ENCODE peak calls at places on chromosomes 7 and 10, in four cellular contexts. P is psoas muscle, B is heart right ventricle, U is Panc1. J is an unnamed sample.

GRCh38 chr7:142066536-142066935 is 45.0 kb upstream of the MGAM2 start:
- DNase-seq in P (no peak), B (no peak), U (no peak), J (no peak)

GRCh38 chr10:128087884-128088695 is 38.1 kb downstream of the MKI67 start:
- DNase-seq in P (no peak), B (no peak), U (no peak), J (no peak)

GRCh38 chr10:36172054-36172531 is 530.0 kb upstream of the FZD8 start:
- DNase-seq in P (no peak), B (no peak), U (no peak), J (no peak)

GRCh38 chr7:15555385-15555859 is 6.4 kb downstream of the AGMO start:
- DNase-seq in P (no peak), B (no peak), U (no peak), J (no peak)

GRCh38 chr7:107469836-107470416 is at the start of gene GPR22:
- DNase-seq in P (no peak), B (no peak), U (no peak), J (no peak)

GRCh38 chr7:105766421-105767191 is 109.8 kb downstream of the ATXN7L1 start:
- DNase-seq in P (no peak), B (no peak), U (no peak), J (no peak)

GRCh38 chr10:47098238-47098637 is 187.0 kb downstream of the PTPN20 start:
- DNase-seq in P (no peak), B (no peak), U (no peak), J (no peak)

GRCh38 chr10:7045891-7046599 is 364.8 kb downstream of the SFMBT2 start:
- DNase-seq in P (no peak), B (no peak), U (no peak), J (no peak)

GRCh38 chr7:144668503-144668902 is 167.3 kb downstream of the TPK1 start:
- DNase-seq in P (no peak), B (no peak), U (no peak), J (no peak)

GRCh38 chr7:43768201-43768893 is 9.9 kb downstream of the BLVRA start:
- DNase-seq in P (no peak), B (no peak), U (no peak), J (no peak)

GRCh38 chr10:85791846-85792532 is 574.6 kb downstream of the GRID1 start:
- DNase-seq in P (peak; percentile 59), B (no peak), U (no peak), J (no peak)

GRCh38 chr10:118101501-118101900 is 54.8 kb upstream of the RAB11FIP2 start:
- DNase-seq in P (no peak), B (no peak), U (no peak), J (no peak)

GRCh38 chr7:101390901-101391301 is 28.2 kb downstream of the COL26A1 start:
- DNase-seq in P (no peak), B (peak; percentile 55), U (no peak), J (no peak)

GRCh38 chr7:41696323-41696916 is 6.5 kb downstream of the INHBA start:
- DNase-seq in P (peak; percentile 81), B (peak; percentile 79), U (no peak), J (peak; percentile 84)

GRCh38 chr10:1293147-1293546 is 237.0 kb downstream of the WDR37 start:
- DNase-seq in P (no peak), B (no peak), U (no peak), J (no peak)

GRCh38 chr7:461453-462172 is 58.0 kb downstream of the PDGFA start:
- DNase-seq in P (peak; percentile 45), B (no peak), U (no peak), J (peak; percentile 67)
- H3K27ac ChIP-seq in P (no peak overlapping the region), B (no peak overlapping the region), U (no peak overlapping the region), J (no peak overlapping the region)

GRCh38 chr10:45592926-45593325 is 79.6 kb downstream of the ZFAND4 start:
- DNase-seq in P (no peak), B (no peak), U (no peak), J (no peak)
- H3K27me3 ChIP-seq in P (no peaks in the 10 kb centered on the region), B (no peaks in the 10 kb centered on the region), U (no peaks in the 10 kb centered on the region), J (no peaks in the 10 kb centered on the region)

GRCh38 chr7:151631149-151631967 is 111.7 kb upstream of the RHEB start:
- DNase-seq in P (no peak), B (no peak), U (no peak), J (no peak)
- H3K27ac ChIP-seq in P (peak overlapping the region; percentile 78), B (peak overlapping the region; percentile 94), U (peak overlapping the region; percentile 97), J (peak overlapping the region; percentile 22)

GRCh38 chr10:2746638-2747037 is 320.7 kb upstream of the PFKP start:
- DNase-seq in P (no peak), B (no peak), U (no peak), J (no peak)
- H3K27me3 ChIP-seq in P (peaks cover 2% of the 10 kb centered on the region), B (no peaks in the 10 kb centered on the region), U (peaks cover 4% of the 10 kb centered on the region), J (no peaks in the 10 kb centered on the region)

DNA sequence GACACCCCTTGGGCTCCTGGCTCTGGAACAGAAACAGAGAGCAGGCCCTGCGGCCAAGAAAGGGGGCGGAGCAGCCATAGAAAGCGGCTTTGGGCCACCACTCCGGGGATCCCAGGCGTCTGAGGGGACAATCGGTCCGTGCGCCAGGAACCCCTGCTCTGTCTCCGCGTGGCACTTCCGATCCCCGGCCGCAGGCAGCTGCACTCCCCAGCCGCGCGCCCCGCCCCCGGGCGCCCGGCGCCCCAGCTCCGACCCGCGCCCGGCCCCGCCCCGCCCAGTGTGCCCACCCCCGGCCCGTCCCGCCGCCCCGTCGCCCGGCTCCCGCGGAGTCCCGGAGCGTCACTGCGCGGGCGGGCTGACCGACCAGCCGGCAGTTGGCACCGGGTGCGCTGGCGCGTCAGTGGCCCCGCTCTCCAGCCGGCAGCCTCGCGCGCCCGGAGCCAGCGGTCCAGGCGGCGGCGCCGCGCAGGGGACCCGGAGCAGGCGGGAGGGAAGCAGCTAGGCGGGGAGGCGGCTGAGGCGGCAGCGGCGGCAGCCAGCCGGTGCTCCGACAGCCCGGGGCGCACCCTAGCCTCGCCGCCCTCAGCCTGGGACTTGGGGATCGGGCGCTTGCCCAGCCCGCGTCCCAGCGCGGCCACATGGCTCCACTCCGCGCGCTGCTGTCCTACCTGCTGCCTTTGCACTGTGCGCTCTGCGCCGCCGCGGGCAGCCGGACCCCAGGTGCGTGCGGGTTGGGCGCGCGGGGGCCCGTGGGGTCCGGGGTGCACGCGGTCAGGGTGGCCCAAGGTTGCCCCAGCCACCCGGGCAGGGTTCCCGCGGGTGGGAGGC is at the start of gene ADAMTS14:
- DNase-seq in P (peak; percentile 61), B (no peak), U (no peak), J (no peak)
- H3K27ac ChIP-seq in P (no peak within 1 kb of the TSS), B (no peak within 1 kb of the TSS), U (no peak within 1 kb of the TSS), J (no peak within 1 kb of the TSS)

J was measured in aorta.